ENCODE peak calls at places on chromosome 21, in four cellular contexts. F is psoas muscle, P is SK-N-SH, T is lower lobe of right lung. L is an unnamed sample.

GRCh38 chr21:31370893-31371652 is 27.0 kb upstream of the TIAM1 start:
- DNase-seq in F (no peak), P (no peak), T (no peak), L (no peak)

GRCh38 chr21:16186742-16187141 is 457.0 kb downstream of the USP25 start:
- DNase-seq in F (no peak), P (no peak), T (no peak), L (no peak)

GRCh38 chr21:29091032-29091431 is 17.6 kb upstream of the CCT8 start:
- DNase-seq in F (no peak), P (no peak), T (no peak), L (no peak)

GRCh38 chr21:35020446-35020845 is 28.7 kb downstream of the RUNX1 start:
- DNase-seq in F (no peak), P (no peak), T (no peak), L (no peak)

GRCh38 chr21:17731554-17731953 is 87.6 kb downstream of the C21orf91 start:
- DNase-seq in F (no peak), P (no peak), T (no peak), L (no peak)

GRCh38 chr21:15564907-15565306 is 164.9 kb upstream of the USP25 start:
- DNase-seq in F (no peak), P (no peak), T (no peak), L (peak)

GRCh38 chr21:35427320-35428040 is 378.4 kb upstream of the RUNX1 start:
- DNase-seq in F (no peak), P (no peak), T (no peak), L (no peak)

GRCh38 chr21:9753943-9754342 is 767.4 kb upstream of the TPTE start:
- DNase-seq in F (no peak), P (no peak), T (no peak), L (no peak)

GRCh38 chr21:39096754-39097153 is 86.5 kb downstream of the PSMG1 start:
- DNase-seq in F (no peak), P (no peak), T (no peak), L (peak)

GRCh38 chr21:17738171-17738953 is 80.8 kb downstream of the C21orf91 start:
- DNase-seq in F (no peak), P (no peak), T (no peak), L (peak)

GRCh38 chr21:20023199-20023598 is 975.0 kb upstream of the NCAM2 start:
- DNase-seq in F (no peak), P (no peak), T (no peak), L (no peak)

GRCh38 chr21:16965424-16965823 is 547.4 kb upstream of the CXADR start:
- DNase-seq in F (no peak), P (no peak), T (no peak), L (no peak)

GRCh38 chr21:31604591-31605190 is 54.8 kb upstream of the SOD1 start:
- DNase-seq in F (peak), P (peak), T (peak), L (peak)

GRCh38 chr21:34642211-34643075 is 26.4 kb upstream of the CLIC6 start:
- DNase-seq in F (no peak), P (no peak), T (no peak), L (no peak)

GRCh38 chr21:38120984-38121855 is 135.6 kb upstream of the KCNJ15 start:
- DNase-seq in F (no peak), P (no peak), T (no peak), L (no peak)

GRCh38 chr21:26842976-26843911 is 2.0 kb downstream of the ADAMTS1 start:
- DNase-seq in F (peak), P (peak), T (peak), L (peak)
- H3K27ac ChIP-seq in F (peak), P (peak), T (peak), L (no peak)

GRCh38 chr21:33229776-33230517 is at the start of gene IFNAR2:
- DNase-seq in F (peak), P (peak), T (peak), L (peak)

GRCh38 chr21:33230518-33231324 is 983 bp downstream of the IFNAR2 start:
- DNase-seq in F (peak), P (peak), T (peak), L (peak)

GRCh38 chr21:33231526-33231925 is 1.8 kb downstream of the IFNAR2 start:
- DNase-seq in F (no peak), P (no peak), T (no peak), L (no peak)

GRCh38 chr21:33228455-33228854 is 1.3 kb upstream of the IFNAR2 start:
- DNase-seq in F (no peak), P (no peak), T (no peak), L (no peak)

DNA sequence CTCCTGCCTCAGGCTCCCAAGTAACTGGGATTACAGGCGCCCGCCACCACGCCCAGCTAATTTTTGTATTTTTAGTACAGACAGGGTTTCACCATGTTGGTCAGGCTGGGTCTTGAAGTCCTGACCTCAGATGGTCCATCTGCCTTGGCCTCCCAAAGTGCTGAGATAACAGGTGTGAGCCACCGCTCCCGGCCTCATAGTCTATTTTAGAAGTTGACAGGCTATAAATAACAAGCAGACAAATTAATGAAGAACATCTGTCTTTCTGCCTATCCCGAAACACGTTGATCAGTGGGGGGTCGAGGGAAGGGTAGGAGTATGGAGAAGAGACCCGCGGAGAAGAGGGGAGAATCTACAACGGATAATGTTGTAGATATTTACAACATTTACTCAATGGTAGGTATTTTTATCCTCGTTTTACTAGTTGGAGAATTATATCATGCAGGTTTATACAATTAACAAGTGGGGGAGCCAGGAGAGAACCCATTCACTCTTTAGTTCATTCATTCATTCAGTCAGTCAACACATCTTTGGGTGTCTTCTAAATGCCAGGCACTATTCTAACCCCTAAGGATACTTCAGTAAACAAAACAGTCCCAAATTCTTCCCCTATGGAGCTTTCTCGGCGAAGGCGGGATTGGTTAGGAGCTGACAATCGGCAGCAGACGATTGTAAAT is 501 bp upstream of the IFNAR2 start:
- DNase-seq in F (no peak), P (peak), T (no peak), L (no peak)
- H3K27ac ChIP-seq in F (peak), P (no peak), T (peak), L (no peak)

GRCh38 chr21:27246741-27247140 is 279.9 kb upstream of the ADAMTS5 start:
- DNase-seq in F (no peak), P (no peak), T (no peak), L (no peak)

GRCh38 chr21:27248791-27249190 is 281.9 kb upstream of the ADAMTS5 start:
- DNase-seq in F (no peak), P (no peak), T (no peak), L (no peak)

GRCh38 chr21:27250386-27250785 is 283.5 kb upstream of the ADAMTS5 start:
- DNase-seq in F (no peak), P (no peak), T (no peak), L (no peak)

DNA sequence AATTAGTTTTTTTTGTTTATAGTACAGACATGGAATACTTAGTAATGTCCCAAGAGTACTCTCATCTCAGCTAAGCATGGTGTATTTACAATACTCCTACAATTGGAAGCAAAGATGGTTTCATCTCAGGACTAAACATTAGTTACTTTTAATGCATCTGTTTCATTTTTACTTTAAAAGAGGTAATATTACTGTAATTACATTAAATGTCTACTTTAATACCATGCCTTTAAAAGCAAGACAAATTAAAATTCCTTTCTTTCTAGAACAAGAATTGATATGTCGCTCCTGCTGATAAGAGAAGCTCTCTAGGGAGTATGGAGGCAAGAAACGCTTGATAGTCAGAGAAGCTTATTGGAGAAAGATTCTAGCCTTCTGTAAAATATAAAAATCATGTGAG is 284.9 kb upstream of the ADAMTS5 start:
- DNase-seq in F (no peak), P (no peak), T (no peak), L (no peak)
- H3K27ac ChIP-seq in F (no peak), P (no peak), T (no peak), L (no peak)

GRCh38 chr21:44761011-44761729 is 40.5 kb downstream of the UBE2G2 start:
- DNase-seq in F (no peak), P (no peak), T (no peak), L (peak)
- H3K27ac ChIP-seq in F (no peak), P (no peak), T (no peak), L (no peak)

DNA sequence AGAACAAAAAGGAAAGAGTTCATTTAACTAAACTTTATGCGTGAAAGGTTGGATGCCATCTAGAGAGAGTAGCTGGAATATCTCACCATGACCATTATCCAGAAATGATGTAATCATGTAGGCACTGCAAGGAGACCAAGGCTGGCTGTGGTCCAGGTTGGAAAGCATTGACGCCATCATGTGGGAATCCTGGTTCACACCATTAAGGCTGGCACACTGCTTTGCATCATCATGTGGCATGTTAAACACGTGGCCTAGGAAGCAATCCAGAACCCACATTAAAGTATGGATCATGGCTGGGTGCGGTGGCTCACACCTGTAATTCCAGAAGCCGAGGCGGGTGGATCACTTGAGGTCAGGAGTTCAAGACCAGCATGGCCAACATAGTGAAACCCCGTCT is 4.3 kb downstream of the ADAMTS1 start:
- DNase-seq in F (peak), P (peak), T (no peak), L (no peak)
- H3K27ac ChIP-seq in F (peak), P (no peak), T (no peak), L (no peak)

DNA sequence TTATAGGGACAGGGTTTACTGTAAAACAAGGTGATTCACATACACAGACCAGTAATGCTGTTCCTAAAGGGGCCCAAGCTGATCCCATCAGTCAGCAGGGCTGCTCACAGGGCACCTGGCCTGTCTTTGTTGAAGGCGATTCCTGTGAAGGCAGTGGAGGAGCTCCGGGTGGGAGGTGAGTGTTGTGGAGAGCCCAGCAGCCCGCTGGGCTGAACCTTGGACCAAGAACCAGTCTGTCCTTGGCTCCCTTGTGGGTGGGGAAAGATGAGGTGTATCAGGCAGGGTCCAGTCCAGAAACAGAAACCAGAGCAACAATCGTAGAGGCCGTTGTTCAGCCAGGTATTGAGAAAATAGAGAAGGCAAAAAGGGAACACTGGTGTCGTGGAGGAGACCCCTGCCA is 12.5 kb downstream of the PDXK start:
- DNase-seq in F (no peak), P (no peak), T (no peak), L (no peak)
- H3K27ac ChIP-seq in F (no peak), P (no peak), T (no peak), L (no peak)

GRCh38 chr21:44454747-44455523 is at the start of gene LRRC3:
- DNase-seq in F (peak), P (peak), T (peak), L (peak)
- H3K27ac ChIP-seq in F (no peak), P (peak), T (peak), L (no peak)

DNA sequence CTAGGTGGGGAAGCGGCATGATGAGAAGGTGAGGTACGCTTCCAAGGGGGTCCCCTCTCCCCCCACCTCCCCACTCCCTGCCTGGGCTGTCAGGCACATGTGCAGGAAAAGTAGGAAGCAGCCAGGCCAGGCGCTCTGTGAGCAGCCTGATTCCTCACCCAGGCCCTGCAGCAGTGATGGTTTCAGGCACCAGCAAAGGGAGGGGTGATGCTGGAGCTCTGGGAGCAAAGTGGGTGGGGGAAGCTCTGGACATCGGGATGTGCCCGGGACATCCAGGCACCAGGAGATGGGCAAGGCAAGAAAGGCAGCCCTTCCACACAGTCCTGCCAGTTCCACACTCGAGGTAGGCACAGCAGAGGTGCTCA is 106.1 kb downstream of the CRYAA start:
- DNase-seq in F (peak), P (peak), T (peak), L (no peak)
- H3K27ac ChIP-seq in F (no peak), P (peak), T (no peak), L (no peak)